ENCODE peak calls at places on chromosomes 1 and 21, in ten cellular contexts. One of them, this sample, is unnamed.
A peak's percentile ranks its signal among the peaks of the same experiment; 100 is the strongest.

GRCh38 chr1:53890522-53890941 is 935 bp upstream of the YIPF1 start:
- DNase-seq in IMR-90: no peak
- DNase-seq in upper lobe of left lung: no peak
- DNase-seq in uterus: no peak
- DNase-seq in HCT116: no peak
- DNase-seq in heart left ventricle: no peak
- DNase-seq in body of pancreas: no peak
- DNase-seq in A549: no peak
- DNase-seq in ovary: no peak
- DNase-seq in adrenal gland: no peak
- DNase-seq in this sample: no peak

GRCh38 chr1:47931395-47931794 is 65.8 kb downstream of the TRABD2B start:
- DNase-seq in A549: peak; percentile 30
- DNase-seq in body of pancreas: peak; percentile 61
- DNase-seq in upper lobe of left lung: peak; percentile 40
- DNase-seq in adrenal gland: no peak
- DNase-seq in IMR-90: no peak
- DNase-seq in heart left ventricle: no peak
- DNase-seq in uterus: no peak
- DNase-seq in HCT116: peak; percentile 19
- DNase-seq in ovary: no peak
- DNase-seq in this sample: no peak

GRCh38 chr1:10575616-10576015 is 100.9 kb downstream of the PEX14 start:
- DNase-seq in A549: peak; percentile 22
- DNase-seq in adrenal gland: no peak
- DNase-seq in IMR-90: peak; percentile 79
- DNase-seq in body of pancreas: no peak
- DNase-seq in heart left ventricle: no peak
- DNase-seq in upper lobe of left lung: no peak
- DNase-seq in ovary: no peak
- DNase-seq in HCT116: peak; percentile 13
- DNase-seq in uterus: no peak
- DNase-seq in this sample: no peak

GRCh38 chr21:34054259-34054658 is 19.1 kb upstream of the MRPS6 start:
- DNase-seq in IMR-90: no peak
- DNase-seq in uterus: no peak
- DNase-seq in body of pancreas: no peak
- DNase-seq in heart left ventricle: no peak
- DNase-seq in ovary: no peak
- DNase-seq in upper lobe of left lung: no peak
- DNase-seq in HCT116: no peak
- DNase-seq in adrenal gland: no peak
- DNase-seq in A549: no peak
- DNase-seq in this sample: peak; percentile 3

GRCh38 chr1:241225741-241226140 is 131.3 kb downstream of the RGS7 start:
- DNase-seq in heart left ventricle: no peak
- DNase-seq in upper lobe of left lung: peak; percentile 39
- DNase-seq in ovary: no peak
- DNase-seq in uterus: no peak
- DNase-seq in A549: no peak
- DNase-seq in IMR-90: no peak
- DNase-seq in body of pancreas: no peak
- DNase-seq in HCT116: no peak
- DNase-seq in adrenal gland: no peak
- DNase-seq in this sample: no peak

GRCh38 chr1:85074365-85074964 is 26.2 kb upstream of the MCOLN3 start:
- DNase-seq in ovary: no peak
- DNase-seq in HCT116: no peak
- DNase-seq in A549: no peak
- DNase-seq in uterus: no peak
- DNase-seq in IMR-90: no peak
- DNase-seq in heart left ventricle: no peak
- DNase-seq in body of pancreas: no peak
- DNase-seq in adrenal gland: no peak
- DNase-seq in upper lobe of left lung: no peak
- DNase-seq in this sample: no peak

GRCh38 chr21:46368533-46369285 is 44.8 kb downstream of the PCNT start:
- DNase-seq in upper lobe of left lung: peak; percentile 23
- DNase-seq in ovary: no peak
- DNase-seq in body of pancreas: no peak
- DNase-seq in IMR-90: no peak
- DNase-seq in uterus: no peak
- DNase-seq in adrenal gland: no peak
- DNase-seq in heart left ventricle: no peak
- DNase-seq in A549: no peak
- DNase-seq in HCT116: no peak
- DNase-seq in this sample: no peak

GRCh38 chr21:36799869-36800268 is 101.0 kb downstream of the SIM2 start:
- DNase-seq in body of pancreas: no peak
- DNase-seq in adrenal gland: no peak
- DNase-seq in upper lobe of left lung: no peak
- DNase-seq in heart left ventricle: no peak
- DNase-seq in HCT116: no peak
- DNase-seq in ovary: no peak
- DNase-seq in A549: no peak
- DNase-seq in uterus: no peak
- DNase-seq in IMR-90: peak; percentile 72
- DNase-seq in this sample: no peak

GRCh38 chr1:89605692-89606091 is 27.2 kb upstream of the LRRC8C start:
- DNase-seq in upper lobe of left lung: no peak
- DNase-seq in heart left ventricle: no peak
- DNase-seq in HCT116: peak; percentile 13
- DNase-seq in body of pancreas: no peak
- DNase-seq in IMR-90: peak; percentile 55
- DNase-seq in A549: no peak
- DNase-seq in ovary: no peak
- DNase-seq in adrenal gland: no peak
- DNase-seq in uterus: no peak
- DNase-seq in this sample: no peak

GRCh38 chr1:80892452-80892995 is 908.2 kb upstream of the ADGRL2 start:
- DNase-seq in HCT116: no peak
- DNase-seq in ovary: no peak
- DNase-seq in heart left ventricle: no peak
- DNase-seq in A549: no peak
- DNase-seq in IMR-90: peak; percentile 4
- DNase-seq in adrenal gland: peak; percentile 7
- DNase-seq in upper lobe of left lung: no peak
- DNase-seq in uterus: no peak
- DNase-seq in body of pancreas: no peak
- DNase-seq in this sample: no peak

GRCh38 chr21:37531402-37532042 is 164.9 kb downstream of the DYRK1A start:
- DNase-seq in A549: no peak
- DNase-seq in HCT116: no peak
- DNase-seq in IMR-90: no peak
- DNase-seq in upper lobe of left lung: peak; percentile 60
- DNase-seq in body of pancreas: peak; percentile 42
- DNase-seq in heart left ventricle: peak; percentile 87
- DNase-seq in uterus: no peak
- DNase-seq in adrenal gland: no peak
- DNase-seq in ovary: no peak
- DNase-seq in this sample: peak; percentile 64

DNA sequence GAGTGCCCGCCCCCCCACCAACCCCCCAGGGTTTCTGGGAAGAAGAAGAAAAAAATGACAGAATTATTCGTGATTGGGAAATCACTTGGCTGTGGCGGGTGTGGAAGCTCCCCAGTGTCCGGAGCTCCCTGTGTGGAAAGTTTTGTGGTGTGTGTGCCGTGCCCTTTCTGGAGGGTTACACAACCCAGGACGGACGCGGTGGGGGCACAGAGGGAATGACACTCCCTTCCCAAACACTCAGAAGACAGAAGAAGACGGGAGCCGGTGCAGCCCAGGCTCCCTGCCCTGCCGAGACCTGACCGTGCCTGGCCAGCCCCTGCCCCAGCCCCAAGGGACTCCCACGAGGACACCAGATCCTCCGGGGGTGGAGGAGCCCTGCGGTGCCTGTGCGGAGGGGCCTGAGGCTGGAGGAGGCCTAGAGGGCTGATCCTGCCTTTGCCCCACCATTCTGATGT is 33.0 kb upstream of the ADARB1 start:
- DNase-seq in HCT116: no peak
- DNase-seq in upper lobe of left lung: peak; percentile 80
- DNase-seq in IMR-90: peak; percentile 78
- DNase-seq in uterus: peak; percentile 88
- DNase-seq in body of pancreas: peak; percentile 47
- DNase-seq in ovary: peak; percentile 61
- DNase-seq in A549: no peak
- DNase-seq in heart left ventricle: peak; percentile 66
- DNase-seq in adrenal gland: peak; percentile 69
- DNase-seq in this sample: peak; percentile 97
- TF ChIP-seq POLR2A in HCT116: no peak
- TF ChIP-seq POLR2A in upper lobe of left lung: peak; percentile 60
- TF ChIP-seq POLR2A in IMR-90: no peak
- TF ChIP-seq POLR2A in uterus: peak; percentile 37
- TF ChIP-seq POLR2A in body of pancreas: no peak
- TF ChIP-seq POLR2A in ovary: no peak
- TF ChIP-seq POLR2A in A549: no peak
- TF ChIP-seq POLR2A in heart left ventricle: no peak
- TF ChIP-seq POLR2A in adrenal gland: no peak
- TF ChIP-seq POLR2A in this sample: peak; percentile 56

GRCh38 chr21:31265293-31265692 is 78.8 kb downstream of the TIAM1 start:
- DNase-seq in IMR-90: no peak
- DNase-seq in uterus: no peak
- DNase-seq in ovary: no peak
- DNase-seq in upper lobe of left lung: no peak
- DNase-seq in heart left ventricle: no peak
- DNase-seq in body of pancreas: peak; percentile 23
- DNase-seq in A549: no peak
- DNase-seq in adrenal gland: no peak
- DNase-seq in HCT116: no peak
- DNase-seq in this sample: no peak

GRCh38 chr21:31268090-31268489 is 76.0 kb downstream of the TIAM1 start:
- DNase-seq in adrenal gland: no peak
- DNase-seq in body of pancreas: no peak
- DNase-seq in uterus: no peak
- DNase-seq in A549: no peak
- DNase-seq in IMR-90: no peak
- DNase-seq in HCT116: no peak
- DNase-seq in heart left ventricle: no peak
- DNase-seq in ovary: no peak
- DNase-seq in upper lobe of left lung: no peak
- DNase-seq in this sample: no peak

GRCh38 chr21:31264574-31264973 is 79.5 kb downstream of the TIAM1 start:
- DNase-seq in heart left ventricle: no peak
- DNase-seq in A549: no peak
- DNase-seq in upper lobe of left lung: no peak
- DNase-seq in body of pancreas: no peak
- DNase-seq in HCT116: no peak
- DNase-seq in IMR-90: no peak
- DNase-seq in uterus: no peak
- DNase-seq in adrenal gland: no peak
- DNase-seq in ovary: no peak
- DNase-seq in this sample: no peak

GRCh38 chr21:31266241-31266640 is 77.8 kb downstream of the TIAM1 start:
- DNase-seq in ovary: no peak
- DNase-seq in adrenal gland: no peak
- DNase-seq in uterus: no peak
- DNase-seq in HCT116: no peak
- DNase-seq in upper lobe of left lung: no peak
- DNase-seq in body of pancreas: no peak
- DNase-seq in heart left ventricle: no peak
- DNase-seq in IMR-90: no peak
- DNase-seq in A549: no peak
- DNase-seq in this sample: no peak

GRCh38 chr21:31267644-31268043 is 76.4 kb downstream of the TIAM1 start:
- DNase-seq in heart left ventricle: no peak
- DNase-seq in body of pancreas: no peak
- DNase-seq in IMR-90: no peak
- DNase-seq in upper lobe of left lung: no peak
- DNase-seq in ovary: no peak
- DNase-seq in HCT116: no peak
- DNase-seq in A549: no peak
- DNase-seq in adrenal gland: no peak
- DNase-seq in uterus: no peak
- DNase-seq in this sample: no peak
- TF ChIP-seq CTCF in heart left ventricle: no peak
- TF ChIP-seq CTCF in body of pancreas: no peak
- TF ChIP-seq CTCF in IMR-90: no peak
- TF ChIP-seq CTCF in upper lobe of left lung: no peak
- TF ChIP-seq CTCF in ovary: no peak
- TF ChIP-seq CTCF in HCT116: no peak
- TF ChIP-seq CTCF in A549: no peak
- TF ChIP-seq CTCF in adrenal gland: no peak
- TF ChIP-seq CTCF in uterus: no peak
- TF ChIP-seq CTCF in this sample: no peak

GRCh38 chr1:91885716-91886506 is at the start of gene TGFBR3:
- DNase-seq in HCT116: peak; percentile 56
- DNase-seq in upper lobe of left lung: peak; percentile 88
- DNase-seq in heart left ventricle: peak; percentile 95
- DNase-seq in uterus: peak; percentile 95
- DNase-seq in body of pancreas: peak; percentile 93
- DNase-seq in ovary: peak; percentile 98
- DNase-seq in adrenal gland: peak; percentile 96
- DNase-seq in A549: peak; percentile 87
- DNase-seq in IMR-90: peak; percentile 90
- DNase-seq in this sample: peak; percentile 98
- TF ChIP-seq POLR2A in HCT116: peak; percentile 49
- TF ChIP-seq POLR2A in upper lobe of left lung: peak; percentile 81
- TF ChIP-seq POLR2A in heart left ventricle: peak; percentile 89
- TF ChIP-seq POLR2A in uterus: peak; percentile 97
- TF ChIP-seq POLR2A in body of pancreas: peak; percentile 88
- TF ChIP-seq POLR2A in ovary: peak; percentile 78
- TF ChIP-seq POLR2A in adrenal gland: peak; percentile 79
- TF ChIP-seq POLR2A in A549: peak; percentile 46
- TF ChIP-seq POLR2A in IMR-90: peak; percentile 73
- TF ChIP-seq POLR2A in this sample: peak; percentile 46

GRCh38 chr1:205992218-205992882 is 10.8 kb downstream of the RAB7B start:
- DNase-seq in ovary: no peak
- DNase-seq in upper lobe of left lung: no peak
- DNase-seq in IMR-90: no peak
- DNase-seq in uterus: no peak
- DNase-seq in A549: no peak
- DNase-seq in body of pancreas: no peak
- DNase-seq in heart left ventricle: no peak
- DNase-seq in HCT116: no peak
- DNase-seq in adrenal gland: no peak
- DNase-seq in this sample: no peak

GRCh38 chr1:205993068-205993467 is 10.1 kb downstream of the RAB7B start:
- DNase-seq in uterus: no peak
- DNase-seq in upper lobe of left lung: no peak
- DNase-seq in ovary: no peak
- DNase-seq in IMR-90: no peak
- DNase-seq in A549: no peak
- DNase-seq in adrenal gland: no peak
- DNase-seq in HCT116: no peak
- DNase-seq in heart left ventricle: no peak
- DNase-seq in body of pancreas: no peak
- DNase-seq in this sample: no peak

GRCh38 chr1:205989786-205990185 is 13.4 kb downstream of the RAB7B start:
- DNase-seq in upper lobe of left lung: no peak
- DNase-seq in adrenal gland: no peak
- DNase-seq in body of pancreas: no peak
- DNase-seq in IMR-90: no peak
- DNase-seq in uterus: no peak
- DNase-seq in A549: no peak
- DNase-seq in ovary: no peak
- DNase-seq in heart left ventricle: no peak
- DNase-seq in HCT116: no peak
- DNase-seq in this sample: no peak

GRCh38 chr1:205988585-205988995 is 14.6 kb downstream of the RAB7B start:
- DNase-seq in uterus: no peak
- DNase-seq in adrenal gland: no peak
- DNase-seq in IMR-90: no peak
- DNase-seq in A549: no peak
- DNase-seq in heart left ventricle: peak; percentile 57
- DNase-seq in body of pancreas: no peak
- DNase-seq in upper lobe of left lung: no peak
- DNase-seq in HCT116: no peak
- DNase-seq in ovary: no peak
- DNase-seq in this sample: no peak

GRCh38 chr1:205991237-205991636 is 12.0 kb downstream of the RAB7B start:
- DNase-seq in ovary: no peak
- DNase-seq in HCT116: no peak
- DNase-seq in IMR-90: peak; percentile 72
- DNase-seq in heart left ventricle: no peak
- DNase-seq in body of pancreas: no peak
- DNase-seq in uterus: no peak
- DNase-seq in upper lobe of left lung: no peak
- DNase-seq in A549: no peak
- DNase-seq in adrenal gland: no peak
- DNase-seq in this sample: no peak
- TF ChIP-seq CTCF in ovary: no peak
- TF ChIP-seq CTCF in HCT116: no peak
- TF ChIP-seq CTCF in IMR-90: no peak
- TF ChIP-seq CTCF in heart left ventricle: no peak
- TF ChIP-seq CTCF in body of pancreas: no peak
- TF ChIP-seq CTCF in uterus: no peak
- TF ChIP-seq CTCF in upper lobe of left lung: no peak
- TF ChIP-seq CTCF in A549: no peak
- TF ChIP-seq CTCF in adrenal gland: no peak
- TF ChIP-seq CTCF in this sample: no peak